ENCODE peak calls at places on chromosomes 6 and 20, in eight cellular contexts. One of them, this sample, is unnamed.

GRCh38 chr20:60064554-60064953 is 106.3 kb downstream of the CDH26 start:
- DNase-seq in kidney epithelial cell: no peak
- DNase-seq in activated CD4-positive, alpha-beta T cell treated with anti-CD3 and anti-CD28 coated beads, Interleukin-2, amount 50 U/mL, for 48 hours: no peak
- DNase-seq in EL: no peak
- DNase-seq in RWPE1: no peak
- DNase-seq in astrocyte of the hippocampus: no peak
- DNase-seq in neural crest cell: no peak
- DNase-seq in activated T-cell treated with anti-CD3 and anti-CD28 coated beads for 24 hours: no peak
- DNase-seq in this sample: no peak

GRCh38 chr6:105178110-105178509 is 1.7 kb downstream of the POPDC3 start:
- DNase-seq in kidney epithelial cell: peak
- DNase-seq in activated CD4-positive, alpha-beta T cell treated with anti-CD3 and anti-CD28 coated beads, Interleukin-2, amount 50 U/mL, for 48 hours: no peak
- DNase-seq in EL: peak
- DNase-seq in RWPE1: peak
- DNase-seq in astrocyte of the hippocampus: peak
- DNase-seq in neural crest cell: no peak
- DNase-seq in activated T-cell treated with anti-CD3 and anti-CD28 coated beads for 24 hours: no peak
- DNase-seq in this sample: no peak

GRCh38 chr6:97665410-97665809 is 382.4 kb upstream of the MMS22L start:
- DNase-seq in kidney epithelial cell: no peak
- DNase-seq in activated CD4-positive, alpha-beta T cell treated with anti-CD3 and anti-CD28 coated beads, Interleukin-2, amount 50 U/mL, for 48 hours: no peak
- DNase-seq in EL: no peak
- DNase-seq in RWPE1: no peak
- DNase-seq in astrocyte of the hippocampus: no peak
- DNase-seq in neural crest cell: no peak
- DNase-seq in activated T-cell treated with anti-CD3 and anti-CD28 coated beads for 24 hours: no peak
- DNase-seq in this sample: no peak

GRCh38 chr6:96345501-96345900 is 176.1 kb upstream of the UFL1 start:
- DNase-seq in kidney epithelial cell: no peak
- DNase-seq in activated CD4-positive, alpha-beta T cell treated with anti-CD3 and anti-CD28 coated beads, Interleukin-2, amount 50 U/mL, for 48 hours: no peak
- DNase-seq in EL: no peak
- DNase-seq in RWPE1: no peak
- DNase-seq in astrocyte of the hippocampus: no peak
- DNase-seq in neural crest cell: no peak
- DNase-seq in activated T-cell treated with anti-CD3 and anti-CD28 coated beads for 24 hours: no peak
- DNase-seq in this sample: no peak

GRCh38 chr6:41488392-41489129 is 57.6 kb upstream of the FOXP4 start:
- DNase-seq in kidney epithelial cell: peak
- DNase-seq in activated CD4-positive, alpha-beta T cell treated with anti-CD3 and anti-CD28 coated beads, Interleukin-2, amount 50 U/mL, for 48 hours: no peak
- DNase-seq in EL: peak
- DNase-seq in RWPE1: no peak
- DNase-seq in astrocyte of the hippocampus: peak
- DNase-seq in neural crest cell: no peak
- DNase-seq in activated T-cell treated with anti-CD3 and anti-CD28 coated beads for 24 hours: no peak
- DNase-seq in this sample: no peak

GRCh38 chr6:99016355-99016754 is 68.6 kb upstream of the FBXL4 start:
- DNase-seq in kidney epithelial cell: peak
- DNase-seq in activated CD4-positive, alpha-beta T cell treated with anti-CD3 and anti-CD28 coated beads, Interleukin-2, amount 50 U/mL, for 48 hours: no peak
- DNase-seq in EL: peak
- DNase-seq in RWPE1: no peak
- DNase-seq in astrocyte of the hippocampus: peak
- DNase-seq in neural crest cell: no peak
- DNase-seq in activated T-cell treated with anti-CD3 and anti-CD28 coated beads for 24 hours: no peak
- DNase-seq in this sample: no peak

GRCh38 chr6:30447237-30447636 is 42.1 kb upstream of the HLA-E start:
- DNase-seq in kidney epithelial cell: no peak
- DNase-seq in activated CD4-positive, alpha-beta T cell treated with anti-CD3 and anti-CD28 coated beads, Interleukin-2, amount 50 U/mL, for 48 hours: no peak
- DNase-seq in EL: peak
- DNase-seq in RWPE1: no peak
- DNase-seq in astrocyte of the hippocampus: peak
- DNase-seq in neural crest cell: no peak
- DNase-seq in activated T-cell treated with anti-CD3 and anti-CD28 coated beads for 24 hours: no peak
- DNase-seq in this sample: no peak

GRCh38 chr20:62945771-62946339 is 6.7 kb upstream of the SLC17A9 start:
- DNase-seq in kidney epithelial cell: no peak
- DNase-seq in activated CD4-positive, alpha-beta T cell treated with anti-CD3 and anti-CD28 coated beads, Interleukin-2, amount 50 U/mL, for 48 hours: no peak
- DNase-seq in EL: no peak
- DNase-seq in RWPE1: no peak
- DNase-seq in astrocyte of the hippocampus: no peak
- DNase-seq in neural crest cell: no peak
- DNase-seq in activated T-cell treated with anti-CD3 and anti-CD28 coated beads for 24 hours: no peak
- DNase-seq in this sample: no peak

GRCh38 chr6:131635384-131636340 is 1.4 kb upstream of the ENPP3 start:
- DNase-seq in kidney epithelial cell: peak
- DNase-seq in activated CD4-positive, alpha-beta T cell treated with anti-CD3 and anti-CD28 coated beads, Interleukin-2, amount 50 U/mL, for 48 hours: no peak
- DNase-seq in EL: no peak
- DNase-seq in RWPE1: no peak
- DNase-seq in astrocyte of the hippocampus: no peak
- DNase-seq in neural crest cell: no peak
- DNase-seq in activated T-cell treated with anti-CD3 and anti-CD28 coated beads for 24 hours: no peak
- DNase-seq in this sample: no peak

GRCh38 chr20:53677447-53678314 is 84.0 kb upstream of the ZNF217 start:
- DNase-seq in kidney epithelial cell: no peak
- DNase-seq in activated CD4-positive, alpha-beta T cell treated with anti-CD3 and anti-CD28 coated beads, Interleukin-2, amount 50 U/mL, for 48 hours: peak
- DNase-seq in EL: no peak
- DNase-seq in RWPE1: no peak
- DNase-seq in astrocyte of the hippocampus: peak
- DNase-seq in neural crest cell: peak
- DNase-seq in activated T-cell treated with anti-CD3 and anti-CD28 coated beads for 24 hours: no peak
- DNase-seq in this sample: no peak

GRCh38 chr20:57760698-57761412 is 51.0 kb upstream of the PMEPA1 start:
- DNase-seq in kidney epithelial cell: no peak
- DNase-seq in activated CD4-positive, alpha-beta T cell treated with anti-CD3 and anti-CD28 coated beads, Interleukin-2, amount 50 U/mL, for 48 hours: no peak
- DNase-seq in EL: no peak
- DNase-seq in RWPE1: no peak
- DNase-seq in astrocyte of the hippocampus: no peak
- DNase-seq in neural crest cell: no peak
- DNase-seq in activated T-cell treated with anti-CD3 and anti-CD28 coated beads for 24 hours: no peak
- DNase-seq in this sample: no peak

GRCh38 chr20:37979021-37979985 is 54.0 kb downstream of the TTI1 start:
- DNase-seq in kidney epithelial cell: no peak
- DNase-seq in activated CD4-positive, alpha-beta T cell treated with anti-CD3 and anti-CD28 coated beads, Interleukin-2, amount 50 U/mL, for 48 hours: no peak
- DNase-seq in EL: no peak
- DNase-seq in RWPE1: no peak
- DNase-seq in astrocyte of the hippocampus: no peak
- DNase-seq in neural crest cell: no peak
- DNase-seq in activated T-cell treated with anti-CD3 and anti-CD28 coated beads for 24 hours: no peak
- DNase-seq in this sample: no peak

GRCh38 chr6:10416863-10417641 is 2.2 kb upstream of the TFAP2A start:
- DNase-seq in kidney epithelial cell: no peak
- DNase-seq in activated CD4-positive, alpha-beta T cell treated with anti-CD3 and anti-CD28 coated beads, Interleukin-2, amount 50 U/mL, for 48 hours: no peak
- DNase-seq in EL: no peak
- DNase-seq in RWPE1: no peak
- DNase-seq in astrocyte of the hippocampus: no peak
- DNase-seq in neural crest cell: no peak
- DNase-seq in activated T-cell treated with anti-CD3 and anti-CD28 coated beads for 24 hours: no peak
- DNase-seq in this sample: no peak